ENCODE peak calls at places on chromosomes 6 and 20, in eight cellular contexts. V is uterus; T is Daoy; X is NCI-H345; M is HTR-8/SVneo; N is mesendoderm; L is psoas muscle; D is effector CD4-positive, alpha-beta T cell. U is an unnamed sample.

GRCh38 chr6:4809999-4810918 is 34.1 kb downstream of the CDYL start:
- DNase-seq in V (no peak), T (peak; percentile 69), X (no peak), M (no peak), N (no peak), L (no peak), D (no peak), U (peak; percentile 7)

GRCh38 chr6:106141441-106142237 is 55.5 kb downstream of the PRDM1 start:
- DNase-seq in V (no peak), T (no peak), X (no peak), M (no peak), N (no peak), L (no peak), D (no peak), U (no peak)

GRCh38 chr6:17099401-17100059 is 2.3 kb upstream of the STMND1 start:
- DNase-seq in V (no peak), T (no peak), X (no peak), M (no peak), N (no peak), L (no peak), D (no peak), U (no peak)

GRCh38 chr6:110949679-110950285 is 8.7 kb upstream of the GTF3C6 start:
- DNase-seq in V (no peak), T (no peak), X (no peak), M (no peak), N (no peak), L (no peak), D (no peak), U (peak; percentile 16)

GRCh38 chr6:106223300-106223930 is 102.1 kb downstream of the ATG5 start:
- DNase-seq in V (peak; percentile 74), T (peak; percentile 53), X (peak; percentile 68), M (peak; percentile 18), N (peak; percentile 68), L (peak; percentile 21), D (peak; percentile 73), U (peak; percentile 84)

GRCh38 chr6:46832816-46833215 is 39.6 kb downstream of the MEP1A start:
- DNase-seq in V (no peak), T (no peak), X (no peak), M (no peak), N (no peak), L (no peak), D (no peak), U (peak; percentile 62)

GRCh38 chr20:31560900-31561598 is 44.0 kb upstream of the ID1 start:
- DNase-seq in V (no peak), T (peak; percentile 92), X (no peak), M (peak; percentile 86), N (no peak), L (peak; percentile 64), D (no peak), U (no peak)

GRCh38 chr6:75246386-75246785 is 2.8 kb upstream of the COX7A2 start:
- DNase-seq in V (no peak), T (no peak), X (no peak), M (no peak), N (no peak), L (no peak), D (no peak), U (no peak)

GRCh38 chr20:50070361-50070760 is 42.6 kb downstream of the UBE2V1 start:
- DNase-seq in V (no peak), T (no peak), X (no peak), M (no peak), N (peak; percentile 53), L (no peak), D (no peak), U (no peak)

GRCh38 chr6:37516920-37517405 is 17.3 kb upstream of the CCDC167 start:
- DNase-seq in V (no peak), T (no peak), X (no peak), M (no peak), N (no peak), L (no peak), D (peak; percentile 8), U (peak; percentile 79)

GRCh38 chr20:45345104-45345936 is 2.9 kb downstream of the SDC4 start:
- DNase-seq in V (no peak), T (no peak), X (no peak), M (no peak), N (no peak), L (no peak), D (no peak), U (peak; percentile 38)

GRCh38 chr6:134590449-134590848 is 272.5 kb upstream of the SGK1 start:
- DNase-seq in V (no peak), T (peak; percentile 19), X (no peak), M (no peak), N (no peak), L (no peak), D (no peak), U (no peak)

GRCh38 chr6:142569676-142570075 is 267.9 kb downstream of the ADGRG6 start:
- DNase-seq in V (no peak), T (peak; percentile 11), X (no peak), M (no peak), N (peak; percentile 68), L (no peak), D (no peak), U (no peak)

GRCh38 chr6:89047473-89047872 is 33.1 kb upstream of the PNRC1 start:
- DNase-seq in V (no peak), T (no peak), X (no peak), M (no peak), N (no peak), L (no peak), D (no peak), U (peak; percentile 34)

GRCh38 chr6:33633462-33634158 is 12.5 kb downstream of the ITPR3 start:
- DNase-seq in V (peak; percentile 58), T (peak; percentile 80), X (peak; percentile 57), M (peak; percentile 69), N (peak; percentile 68), L (peak; percentile 80), D (peak; percentile 51), U (peak; percentile 89)

GRCh38 chr6:114100421-114100820 is 129.5 kb upstream of the HDAC2 start:
- DNase-seq in V (no peak), T (peak; percentile 29), X (no peak), M (no peak), N (peak; percentile 26), L (no peak), D (no peak), U (no peak)

GRCh38 chr20:45306431-45306982 is at the start of gene RBPJL:
- DNase-seq in V (no peak), T (peak; percentile 32), X (no peak), M (no peak), N (peak; percentile 35), L (no peak), D (peak; percentile 38), U (peak; percentile 7)

GRCh38 chr6:46242921-46243320 is 72.1 kb upstream of the ENPP5 start:
- DNase-seq in V (no peak), T (no peak), X (no peak), M (no peak), N (no peak), L (no peak), D (no peak), U (no peak)

GRCh38 chr6:139903411-139904157 is 529.1 kb upstream of the CITED2 start:
- DNase-seq in V (no peak), T (no peak), X (no peak), M (no peak), N (no peak), L (no peak), D (no peak), U (no peak)

GRCh38 chr20:35699914-35700624 is 864 bp downstream of the ROMO1 start:
- DNase-seq in V (no peak), T (no peak), X (no peak), M (no peak), N (no peak), L (no peak), D (no peak), U (no peak)

GRCh38 chr6:7899046-7899888 is 11.3 kb downstream of the TXNDC5 start:
- DNase-seq in V (no peak), T (no peak), X (no peak), M (no peak), N (peak; percentile 58), L (no peak), D (no peak), U (peak; percentile 38)

GRCh38 chr20:51373713-51374481 is 168.6 kb downstream of the NFATC2 start:
- DNase-seq in V (peak; percentile 47), T (no peak), X (no peak), M (no peak), N (peak; percentile 96), L (no peak), D (no peak), U (no peak)

GRCh38 chr6:111482236-111482958 is 621 bp downstream of the REV3L start:
- DNase-seq in V (peak; percentile 69), T (peak; percentile 48), X (peak; percentile 53), M (no peak), N (no peak), L (peak; percentile 68), D (peak; percentile 38), U (peak; percentile 83)

GRCh38 chr6:55255061-55255571 is 72.2 kb upstream of the GFRAL start:
- DNase-seq in V (no peak), T (no peak), X (no peak), M (no peak), N (no peak), L (no peak), D (no peak), U (peak; percentile 87)

GRCh38 chr6:150516199-150516598 is 83.5 kb upstream of the PLEKHG1 start:
- DNase-seq in V (no peak), T (no peak), X (no peak), M (no peak), N (no peak), L (no peak), D (no peak), U (no peak)

GRCh38 chr6:35691027-35691824 is 2.5 kb upstream of the FKBP5 start:
- DNase-seq in V (peak; percentile 94), T (no peak), X (no peak), M (no peak), N (no peak), L (peak; percentile 93), D (no peak), U (no peak)

GRCh38 chr20:36645998-36646397 is at the start of gene SLA2:
- DNase-seq in V (no peak), T (no peak), X (no peak), M (no peak), N (no peak), L (no peak), D (peak; percentile 58), U (no peak)

GRCh38 chr20:44454301-44454963 is 21.2 kb upstream of the TTPAL start:
- DNase-seq in V (no peak), T (no peak), X (no peak), M (no peak), N (no peak), L (no peak), D (no peak), U (no peak)

GRCh38 chr6:28794175-28795002 is 129.4 kb downstream of the TRIM27 start:
- DNase-seq in V (no peak), T (peak; percentile 77), X (no peak), M (no peak), N (peak; percentile 82), L (no peak), D (no peak), U (peak; percentile 41)

GRCh38 chr6:128508588-128509296 is 11.7 kb downstream of the PTPRK start:
- DNase-seq in V (no peak), T (peak; percentile 94), X (no peak), M (peak; percentile 64), N (no peak), L (no peak), D (no peak), U (peak; percentile 50)

GRCh38 chr6:35085359-35086281 is 55.5 kb downstream of the TCP11 start:
- DNase-seq in V (no peak), T (no peak), X (no peak), M (no peak), N (no peak), L (no peak), D (no peak), U (no peak)

GRCh38 chr20:48784273-48784641 is 43.5 kb downstream of the PREX1 start:
- DNase-seq in V (no peak), T (no peak), X (no peak), M (no peak), N (no peak), L (no peak), D (no peak), U (no peak)

GRCh38 chr6:87237804-87238203 is 82.4 kb downstream of the ZNF292 start:
- DNase-seq in V (no peak), T (no peak), X (no peak), M (peak; percentile 24), N (peak; percentile 14), L (no peak), D (no peak), U (peak; percentile 52)

GRCh38 chr6:35663447-35664235 is 25.1 kb downstream of the FKBP5 start:
- DNase-seq in V (no peak), T (peak; percentile 61), X (no peak), M (peak; percentile 64), N (peak; percentile 81), L (no peak), D (no peak), U (no peak)